ENCODE peak calls at places on chromosomes 16 and 17, in seven cellular contexts. One of them, this sample, is unnamed.

GRCh38 chr17:3635474-3636153 is 436 bp downstream of the SHPK start:
- DNase-seq in Panc1: no peak
- DNase-seq in memory B cell: no peak
- DNase-seq in GM20000: no peak
- DNase-seq in NCI-H1417: no peak
- DNase-seq in NCI-H2081: no peak
- DNase-seq in activated T-helper 1 cell treated with Interleukin-2 at 50 U/mL for 16 hours: no peak
- DNase-seq in this sample: no peak

GRCh38 chr16:74691093-74691855 is 9.4 kb downstream of the MLKL start:
- DNase-seq in Panc1: no peak
- DNase-seq in memory B cell: no peak
- DNase-seq in GM20000: no peak
- DNase-seq in NCI-H1417: no peak
- DNase-seq in NCI-H2081: no peak
- DNase-seq in activated T-helper 1 cell treated with Interleukin-2 at 50 U/mL for 16 hours: no peak
- DNase-seq in this sample: no peak

GRCh38 chr17:17959520-17960361 is 12.5 kb downstream of the TOM1L2 start:
- DNase-seq in Panc1: peak; percentile 69
- DNase-seq in memory B cell: no peak
- DNase-seq in GM20000: peak; percentile 81
- DNase-seq in NCI-H1417: no peak
- DNase-seq in NCI-H2081: no peak
- DNase-seq in activated T-helper 1 cell treated with Interleukin-2 at 50 U/mL for 16 hours: no peak
- DNase-seq in this sample: no peak

GRCh38 chr16:30142672-30143346 is 19.8 kb upstream of the MAPK3 start:
- DNase-seq in Panc1: peak; percentile 15
- DNase-seq in memory B cell: peak; percentile 21
- DNase-seq in GM20000: no peak
- DNase-seq in NCI-H1417: peak; percentile 8
- DNase-seq in NCI-H2081: no peak
- DNase-seq in activated T-helper 1 cell treated with Interleukin-2 at 50 U/mL for 16 hours: no peak
- DNase-seq in this sample: no peak

GRCh38 chr16:16019488-16019887 is 70.1 kb downstream of the ABCC1 start:
- DNase-seq in Panc1: no peak
- DNase-seq in memory B cell: no peak
- DNase-seq in GM20000: no peak
- DNase-seq in NCI-H1417: no peak
- DNase-seq in NCI-H2081: no peak
- DNase-seq in activated T-helper 1 cell treated with Interleukin-2 at 50 U/mL for 16 hours: no peak
- DNase-seq in this sample: no peak

GRCh38 chr17:76273923-76274558 is 8.9 kb downstream of the UBALD2 start:
- DNase-seq in Panc1: no peak
- DNase-seq in memory B cell: peak; percentile 28
- DNase-seq in GM20000: no peak
- DNase-seq in NCI-H1417: no peak
- DNase-seq in NCI-H2081: no peak
- DNase-seq in activated T-helper 1 cell treated with Interleukin-2 at 50 U/mL for 16 hours: no peak
- DNase-seq in this sample: no peak

GRCh38 chr17:45790296-45790922 is 6.3 kb downstream of the CRHR1 start:
- DNase-seq in Panc1: no peak
- DNase-seq in memory B cell: no peak
- DNase-seq in GM20000: no peak
- DNase-seq in NCI-H1417: no peak
- DNase-seq in NCI-H2081: no peak
- DNase-seq in activated T-helper 1 cell treated with Interleukin-2 at 50 U/mL for 16 hours: no peak
- DNase-seq in this sample: no peak

GRCh38 chr17:67503184-67503583 is 126.1 kb downstream of the PITPNC1 start:
- DNase-seq in Panc1: peak; percentile 65
- DNase-seq in memory B cell: no peak
- DNase-seq in GM20000: no peak
- DNase-seq in NCI-H1417: no peak
- DNase-seq in NCI-H2081: no peak
- DNase-seq in activated T-helper 1 cell treated with Interleukin-2 at 50 U/mL for 16 hours: no peak
- DNase-seq in this sample: no peak

GRCh38 chr17:36703860-36704266 is 102.5 kb downstream of the MRM1 start:
- DNase-seq in Panc1: no peak
- DNase-seq in memory B cell: peak; percentile 22
- DNase-seq in GM20000: peak; percentile 42
- DNase-seq in NCI-H1417: no peak
- DNase-seq in NCI-H2081: no peak
- DNase-seq in activated T-helper 1 cell treated with Interleukin-2 at 50 U/mL for 16 hours: peak; percentile 7
- DNase-seq in this sample: peak; percentile 62

GRCh38 chr17:17954079-17954478 is 18.1 kb downstream of the TOM1L2 start:
- DNase-seq in Panc1: no peak
- DNase-seq in memory B cell: no peak
- DNase-seq in GM20000: no peak
- DNase-seq in NCI-H1417: no peak
- DNase-seq in NCI-H2081: no peak
- DNase-seq in activated T-helper 1 cell treated with Interleukin-2 at 50 U/mL for 16 hours: no peak
- DNase-seq in this sample: no peak

GRCh38 chr17:57235124-57235523 is 21.2 kb upstream of the MSI2 start:
- DNase-seq in Panc1: no peak
- DNase-seq in memory B cell: no peak
- DNase-seq in GM20000: no peak
- DNase-seq in NCI-H1417: no peak
- DNase-seq in NCI-H2081: no peak
- DNase-seq in activated T-helper 1 cell treated with Interleukin-2 at 50 U/mL for 16 hours: no peak
- DNase-seq in this sample: no peak

GRCh38 chr17:78039581-78039980 is 81.1 kb downstream of the TNRC6C start:
- DNase-seq in Panc1: no peak
- DNase-seq in memory B cell: no peak
- DNase-seq in GM20000: no peak
- DNase-seq in NCI-H1417: no peak
- DNase-seq in NCI-H2081: no peak
- DNase-seq in activated T-helper 1 cell treated with Interleukin-2 at 50 U/mL for 16 hours: no peak
- DNase-seq in this sample: no peak

GRCh38 chr17:32551186-32551955 is 64.6 kb downstream of the CDK5R1 start:
- DNase-seq in Panc1: no peak
- DNase-seq in memory B cell: no peak
- DNase-seq in GM20000: peak; percentile 64
- DNase-seq in NCI-H1417: no peak
- DNase-seq in NCI-H2081: no peak
- DNase-seq in activated T-helper 1 cell treated with Interleukin-2 at 50 U/mL for 16 hours: no peak
- DNase-seq in this sample: no peak

GRCh38 chr16:58629681-58630640 is at the start of gene CNOT1:
- DNase-seq in Panc1: peak; percentile 90
- DNase-seq in memory B cell: peak; percentile 92
- DNase-seq in GM20000: peak; percentile 90
- DNase-seq in NCI-H1417: peak; percentile 97
- DNase-seq in NCI-H2081: peak; percentile 93
- DNase-seq in activated T-helper 1 cell treated with Interleukin-2 at 50 U/mL for 16 hours: peak; percentile 96
- DNase-seq in this sample: peak; percentile 84

This sample was measured in HuH-7.